ENCODE peak calls at places on chromosomes 7 and 10, in seven cellular contexts. Y is stomach; R is effector memory CD4-positive, alpha-beta T cell; K is mucosa of descending colon; G is thoracic aorta; U is psoas muscle; P is prostate gland. N is an unnamed sample. For H3K36me3 and H3K4me1, the result is how much of the 10 kb centered on the place peaks cover.

GRCh38 chr10:72315611-72316385 is 38.9 kb downstream of the DNAJB12 start:
- DNase-seq in Y (peak), R (no peak), K (peak), G (peak), U (peak), P (peak), N (peak)

GRCh38 chr10:14571866-14572507 is 202.7 kb downstream of the FAM107B start:
- DNase-seq in Y (peak), R (peak), K (peak), G (peak), U (no peak), P (peak), N (peak)

GRCh38 chr7:47460251-47460989 is 121.5 kb downstream of the TNS3 start:
- DNase-seq in Y (no peak), R (no peak), K (peak), G (no peak), U (no peak), P (no peak), N (no peak)

GRCh38 chr7:37265006-37265405 is 183.7 kb downstream of the ELMO1 start:
- DNase-seq in Y (no peak), R (no peak), K (no peak), G (no peak), U (no peak), P (no peak), N (no peak)

GRCh38 chr10:12606461-12606860 is 257.1 kb downstream of the CAMK1D start:
- DNase-seq in Y (no peak), R (no peak), K (peak), G (no peak), U (no peak), P (no peak), N (no peak)

GRCh38 chr7:40175725-40176510 is 41.1 kb downstream of the SUGCT start:
- DNase-seq in Y (no peak), R (no peak), K (no peak), G (no peak), U (no peak), P (no peak), N (no peak)

GRCh38 chr10:31320179-31320597 is 1.2 kb downstream of the ZEB1 start:
- DNase-seq in Y (peak), R (peak), K (peak), G (no peak), U (peak), P (no peak), N (peak)

GRCh38 chr7:24574365-24574764 is 1.1 kb downstream of the PALS2 start:
- DNase-seq in Y (no peak), R (no peak), K (peak), G (no peak), U (no peak), P (no peak), N (no peak)

GRCh38 chr10:88157981-88158465 is 294.6 kb downstream of the PTEN start:
- DNase-seq in Y (no peak), R (no peak), K (no peak), G (no peak), U (no peak), P (no peak), N (peak)

GRCh38 chr10:88974446-88975376 is 15.9 kb upstream of the FAS start:
- DNase-seq in Y (no peak), R (no peak), K (no peak), G (no peak), U (no peak), P (no peak), N (no peak)

GRCh38 chr10:1678084-1678483 is 59.2 kb downstream of the ADARB2 start:
- DNase-seq in Y (no peak), R (no peak), K (no peak), G (no peak), U (no peak), P (no peak), N (no peak)

GRCh38 chr7:44634839-44635591 is 28.6 kb downstream of the OGDH start:
- DNase-seq in Y (peak), R (peak), K (peak), G (no peak), U (no peak), P (no peak), N (no peak)

GRCh38 chr7:47376991-47377590 is 204.8 kb downstream of the TNS3 start:
- DNase-seq in Y (peak), R (no peak), K (no peak), G (no peak), U (no peak), P (no peak), N (peak)

GRCh38 chr7:2870471-2870941 is 26.4 kb upstream of the GNA12 start:
- DNase-seq in Y (peak), R (peak), K (peak), G (no peak), U (peak), P (no peak), N (peak)

GRCh38 chr10:126393076-126393475 is 4.8 kb upstream of the ADAM12 start:
- DNase-seq in Y (no peak), R (no peak), K (no peak), G (no peak), U (no peak), P (no peak), N (no peak)

GRCh38 chr7:46486264-46487206 is 565.5 kb upstream of the IGFBP3 start:
- DNase-seq in Y (no peak), R (no peak), K (peak), G (peak), U (peak), P (no peak), N (peak)

GRCh38 chr10:100912013-100912608 is 652 bp upstream of the SLF2 start:
- DNase-seq in Y (no peak), R (no peak), K (peak), G (no peak), U (no peak), P (no peak), N (no peak)

GRCh38 chr10:126732308-126732707 is 61.8 kb upstream of the C10orf90 start:
- DNase-seq in Y (no peak), R (no peak), K (no peak), G (no peak), U (no peak), P (no peak), N (no peak)

GRCh38 chr7:3063016-3063753 is 19.5 kb upstream of the CARD11 start:
- DNase-seq in Y (no peak), R (peak), K (peak), G (no peak), U (no peak), P (no peak), N (no peak)

GRCh38 chr7:924541-925231 is 29.8 kb downstream of the ADAP1 start:
- DNase-seq in Y (peak), R (no peak), K (peak), G (no peak), U (no peak), P (no peak), N (peak)

GRCh38 chr10:58578366-58578765 is 65.7 kb downstream of the BICC1 start:
- DNase-seq in Y (no peak), R (no peak), K (no peak), G (no peak), U (no peak), P (no peak), N (no peak)

GRCh38 chr7:2681954-2682799 is 5.8 kb upstream of the AMZ1 start:
- DNase-seq in Y (no peak), R (no peak), K (no peak), G (no peak), U (no peak), P (no peak), N (no peak)

GRCh38 chr10:28991738-28992270 is 297.1 kb upstream of the LYZL1 start:
- DNase-seq in Y (peak), R (no peak), K (peak), G (no peak), U (no peak), P (peak), N (no peak)

GRCh38 chr7:471866-472639 is 47.6 kb downstream of the PDGFA start:
- DNase-seq in Y (peak), R (no peak), K (peak), G (peak), U (peak), P (peak), N (peak)

GRCh38 chr7:84025332-84025927 is 169.2 kb downstream of the SEMA3A start:
- DNase-seq in Y (no peak), R (no peak), K (no peak), G (no peak), U (no peak), P (no peak), N (no peak)

GRCh38 chr10:19811517-19811916 is 4.7 kb upstream of the PLXDC2 start:
- DNase-seq in Y (no peak), R (no peak), K (peak), G (peak), U (no peak), P (no peak), N (peak)

GRCh38 chr7:87852306-87852705 is 23.9 kb downstream of the SLC25A40 start:
- DNase-seq in Y (no peak), R (no peak), K (no peak), G (no peak), U (no peak), P (no peak), N (no peak)

GRCh38 chr7:5472432-5473315 is 49.0 kb upstream of the TNRC18 start:
- DNase-seq in Y (no peak), R (no peak), K (no peak), G (no peak), U (no peak), P (no peak), N (no peak)

GRCh38 chr10:5545778-5546710 is 21.3 kb downstream of the CALML3 start:
- DNase-seq in Y (peak), R (no peak), K (peak), G (no peak), U (peak), P (peak), N (peak)

GRCh38 chr7:101216860-101217387 is 457 bp downstream of the PLOD3 start:
- DNase-seq in Y (no peak), R (no peak), K (peak), G (no peak), U (no peak), P (no peak), N (peak)

GRCh38 chr10:63758080-63758479 is 236.9 kb downstream of the REEP3 start:
- DNase-seq in Y (peak), R (no peak), K (no peak), G (no peak), U (no peak), P (no peak), N (no peak)

GRCh38 chr7:2038876-2039728 is 193.6 kb downstream of the MAD1L1 start:
- DNase-seq in Y (no peak), R (no peak), K (no peak), G (no peak), U (no peak), P (no peak), N (peak)

GRCh38 chr7:150736864-150737263 is 354 bp upstream of the GIMAP5 start:
- DNase-seq in Y (no peak), R (no peak), K (no peak), G (no peak), U (no peak), P (no peak), N (no peak)
- H3K4me3 ChIP-seq in Y (peak), R (peak), K (no peak), G (peak), U (peak), P (no peak), N (peak)

GRCh38 chr10:110506448-110506847 is 8.7 kb downstream of the DUSP5 start:
- DNase-seq in Y (no peak), R (no peak), K (no peak), G (no peak), U (no peak), P (no peak), N (no peak)
- H3K36me3 ChIP-seq in Y (under half), R (under half), K (under half), G (under half), U (under half), P (under half), N (under half)

GRCh38 chr7:102992509-102992819 is 79.7 kb downstream of the LRRC17 start:
- DNase-seq in Y (no peak), R (no peak), K (no peak), G (no peak), U (no peak), P (no peak), N (no peak)

GRCh38 chr7:102992820-102993531 is 80.2 kb downstream of the LRRC17 start:
- DNase-seq in Y (no peak), R (no peak), K (peak), G (no peak), U (no peak), P (no peak), N (no peak)

GRCh38 chr7:102994567-102994966 is 80.0 kb downstream of the FBXL13 start:
- DNase-seq in Y (no peak), R (no peak), K (no peak), G (no peak), U (no peak), P (no peak), N (no peak)

GRCh38 chr7:102991540-102992214 is 78.9 kb downstream of the LRRC17 start:
- DNase-seq in Y (peak), R (no peak), K (peak), G (no peak), U (no peak), P (peak), N (no peak)

DNA sequence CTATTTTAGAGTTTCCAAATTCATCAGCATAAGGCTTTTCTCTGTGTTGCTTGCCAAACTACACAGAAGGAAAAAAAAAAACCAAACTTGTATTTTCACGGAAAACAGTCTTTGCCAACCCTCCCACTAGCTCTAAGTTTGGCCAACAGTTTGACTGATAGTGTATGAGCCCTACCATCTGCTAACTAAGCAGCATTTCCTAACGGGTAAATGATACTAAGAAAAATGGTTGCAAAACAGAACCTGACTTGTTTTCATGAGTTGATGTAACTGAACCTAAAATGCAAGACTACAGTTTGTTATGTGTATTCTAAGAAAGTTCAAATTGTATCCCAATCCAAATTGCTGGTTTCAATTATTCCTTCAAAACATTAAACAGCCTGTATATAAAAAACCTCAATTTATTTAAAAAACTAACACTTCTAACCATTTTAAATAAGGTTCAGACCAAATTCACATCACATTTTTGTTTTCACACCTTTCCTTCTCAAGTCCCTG is 80.8 kb downstream of the LRRC17 start:
- DNase-seq in Y (no peak), R (no peak), K (peak), G (no peak), U (no peak), P (no peak), N (no peak)
- H3K4me1 ChIP-seq in Y (under half), R (under half), K (under half), G (under half), U (under half), P (under half), N (under half)

DNA sequence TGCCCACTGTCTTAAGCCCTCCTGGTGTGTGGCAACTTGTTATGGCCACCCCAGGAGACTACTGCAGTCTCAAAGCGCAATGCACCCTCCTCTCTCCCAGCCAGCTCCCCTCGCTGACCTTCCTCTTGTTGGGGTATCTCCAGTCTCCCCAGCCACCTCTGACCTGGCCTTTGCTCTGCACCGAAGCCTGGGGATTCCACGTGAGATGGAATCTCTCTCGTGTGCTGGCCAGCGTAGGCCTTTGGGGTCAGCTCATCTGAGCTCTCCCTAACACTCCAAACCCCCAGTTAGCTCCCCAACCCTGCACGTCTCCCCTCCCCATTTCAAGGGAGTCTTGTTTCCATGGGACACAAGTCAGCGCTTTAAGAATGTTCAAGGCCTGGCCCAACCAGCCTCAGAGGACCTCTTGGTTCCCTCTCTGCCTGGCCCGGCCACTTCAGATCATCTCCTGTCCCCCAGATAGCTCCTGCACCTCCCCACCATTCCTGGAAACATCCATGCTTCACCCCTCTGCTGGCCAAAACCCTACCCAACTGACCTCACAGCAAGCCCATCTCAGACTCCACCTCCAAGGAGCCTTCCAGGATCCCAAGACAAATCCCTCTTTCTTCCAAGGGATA is 11.2 kb downstream of the ITPRIP start:
- DNase-seq in Y (no peak), R (no peak), K (no peak), G (no peak), U (no peak), P (no peak), N (peak)
- H3K4me3 ChIP-seq in Y (no peak), R (no peak), K (no peak), G (no peak), U (no peak), P (no peak), N (no peak)

GRCh38 chr10:95872158-95872711 is 35.5 kb upstream of the CC2D2B start:
- DNase-seq in Y (no peak), R (no peak), K (no peak), G (no peak), U (no peak), P (no peak), N (no peak)
- H3K36me3 ChIP-seq in Y (half or more), R (under half), K (under half), G (under half), U (half or more), P (under half), N (under half)

GRCh38 chr10:75597691-75598455 is 166.4 kb downstream of the LRMDA start:
- DNase-seq in Y (no peak), R (no peak), K (no peak), G (no peak), U (no peak), P (no peak), N (no peak)
- H3K4me1 ChIP-seq in Y (under half), R (under half), K (under half), G (under half), U (under half), P (under half), N (under half)

DNA sequence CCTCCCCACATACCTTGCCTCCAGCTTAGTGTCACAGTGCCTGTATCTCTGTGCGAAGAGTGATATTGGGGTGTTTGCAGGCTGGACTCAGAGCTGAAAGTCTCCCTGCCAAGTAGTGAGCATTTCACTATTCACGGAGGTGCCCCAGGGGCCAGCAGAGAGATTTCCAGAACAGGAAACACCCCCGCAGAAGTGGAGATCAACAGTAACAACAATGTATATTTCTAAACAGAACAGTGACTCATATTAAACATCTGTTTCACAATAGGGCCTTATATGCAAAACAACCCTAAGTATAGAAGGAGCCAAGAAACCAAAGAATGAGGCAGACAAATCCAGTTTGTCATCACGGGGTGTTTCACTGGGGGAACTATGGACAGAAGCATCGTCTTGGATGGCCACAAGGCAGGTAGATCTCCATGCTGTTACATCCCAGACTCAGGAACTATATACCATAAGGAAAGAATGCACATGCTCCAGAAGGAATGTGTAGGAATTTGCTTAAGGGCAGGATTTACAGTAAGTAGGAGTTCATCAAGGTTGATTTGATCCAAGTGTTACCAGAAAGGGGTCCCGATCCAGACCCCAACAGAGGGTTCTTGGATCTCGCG is 29.3 kb upstream of the CCL24 start:
- DNase-seq in Y (peak), R (no peak), K (no peak), G (no peak), U (no peak), P (peak), N (no peak)
- H3K4me3 ChIP-seq in Y (no peak), R (no peak), K (no peak), G (peak), U (no peak), P (no peak), N (no peak)

GRCh38 chr7:31002256-31002655 is 38.5 kb downstream of the GHRHR start:
- DNase-seq in Y (no peak), R (no peak), K (no peak), G (no peak), U (no peak), P (no peak), N (no peak)
- H3K36me3 ChIP-seq in Y (under half), R (under half), K (under half), G (under half), U (under half), P (under half), N (under half)

DNA sequence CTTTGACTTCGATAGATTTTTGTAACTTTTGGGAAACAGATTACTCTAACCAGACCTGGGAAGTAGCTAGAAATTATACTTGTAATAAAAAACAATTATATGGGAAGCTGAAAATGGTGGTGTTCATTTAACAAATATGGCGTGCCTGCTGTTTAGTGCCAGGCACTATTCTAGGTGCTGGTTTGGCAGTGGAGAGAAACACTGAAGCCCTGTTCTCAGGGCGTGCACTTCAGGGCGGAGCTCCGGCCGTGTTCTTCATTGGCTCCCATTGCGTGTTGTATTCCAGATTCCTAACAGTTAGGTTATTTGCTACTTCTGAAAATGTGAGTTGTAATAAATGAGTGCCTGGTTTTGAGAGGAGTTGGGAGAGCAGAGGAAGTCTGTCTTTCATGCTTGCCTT is 38.6 kb downstream of the DNAJB6 start:
- DNase-seq in Y (peak), R (no peak), K (no peak), G (no peak), U (no peak), P (no peak), N (no peak)
- H3K4me1 ChIP-seq in Y (half or more), R (under half), K (under half), G (under half), U (under half), P (under half), N (under half)

GRCh38 chr7:140300263-140301131 is 97.8 kb downstream of the SLC37A3 start:
- DNase-seq in Y (no peak), R (no peak), K (no peak), G (no peak), U (no peak), P (no peak), N (no peak)
- H3K4me3 ChIP-seq in Y (no peak), R (no peak), K (no peak), G (no peak), U (no peak), P (no peak), N (no peak)

N was measured in tibial artery.